ENCODE peak calls at places on chromosomes 6 and 20, in seven cellular contexts. R is pancreas, H is cardiac muscle cell, T is ovary, U is left ventricle myocardium inferior, V is GM06990, O is A549. D is an unnamed sample.

GRCh38 chr6:160142115-160142715 is 20.6 kb downstream of the SLC22A1 start:
- DNase-seq in R (no peak), T (no peak), V (no peak), O (no peak), H (no peak), U (no peak), D (no peak)

GRCh38 chr20:53872081-53872541 is 198.3 kb downstream of the BCAS1 start:
- DNase-seq in R (no peak), V (no peak), U (no peak), H (no peak), T (no peak), O (no peak), D (no peak)

GRCh38 chr6:137850137-137850714 is 16.8 kb upstream of the TNFAIP3 start:
- DNase-seq in O (no peak), T (no peak), U (no peak), H (no peak), V (no peak), R (no peak), D (no peak)

GRCh38 chr6:99613398-99613704 is 6.7 kb downstream of the PRDM13 start:
- DNase-seq in H (peak), U (no peak), T (no peak), O (peak), R (peak), V (peak), D (peak)

GRCh38 chr20:2169456-2170088 is 67.9 kb downstream of the STK35 start:
- DNase-seq in V (no peak), U (no peak), O (no peak), T (no peak), R (no peak), H (no peak), D (no peak)

GRCh38 chr20:991850-992249 is 10.3 kb downstream of the RSPO4 start:
- DNase-seq in U (no peak), V (no peak), T (no peak), H (no peak), R (no peak), O (no peak), D (no peak)

GRCh38 chr6:38640216-38640909 is 634 bp upstream of the BTBD9 start:
- DNase-seq in H (no peak), T (no peak), O (peak), U (no peak), R (no peak), V (no peak), D (no peak)

GRCh38 chr6:169093770-169094553 is 159.7 kb downstream of the THBS2 start:
- DNase-seq in O (no peak), T (no peak), H (no peak), U (no peak), V (no peak), R (no peak), D (no peak)

GRCh38 chr20:35312348-35312747 is 20.1 kb upstream of the FAM83C start:
- DNase-seq in H (no peak), T (no peak), R (no peak), U (no peak), V (no peak), O (peak), D (no peak)

GRCh38 chr6:105593805-105594231 is 190.9 kb upstream of the PREP start:
- DNase-seq in O (no peak), H (no peak), R (no peak), U (no peak), T (no peak), V (no peak), D (no peak)

GRCh38 chr6:75402296-75402695 is 91.3 kb downstream of the FILIP1 start:
- DNase-seq in R (no peak), U (peak), T (no peak), H (peak), V (no peak), O (no peak), D (peak)

GRCh38 chr6:20572940-20573339 is 38.7 kb downstream of the CDKAL1 start:
- DNase-seq in V (no peak), U (no peak), T (no peak), H (no peak), O (no peak), R (no peak), D (no peak)

GRCh38 chr6:133818320-133818719 is 70.6 kb upstream of the TCF21 start:
- DNase-seq in O (no peak), U (no peak), H (no peak), R (no peak), T (no peak), V (no peak), D (no peak)

GRCh38 chr20:4120921-4121321 is 105.6 kb upstream of the RNF24 start:
- DNase-seq in U (no peak), V (no peak), H (no peak), R (no peak), T (no peak), O (no peak), D (no peak)

GRCh38 chr20:43751167-43752050 is 24.6 kb upstream of the GTSF1L start:
- DNase-seq in R (no peak), O (no peak), U (no peak), V (peak), H (no peak), T (no peak), D (peak)

GRCh38 chr6:18260448-18261106 is 3.8 kb downstream of the DEK start:
- DNase-seq in V (peak), R (no peak), U (no peak), O (no peak), T (no peak), H (no peak), D (peak)

GRCh38 chr6:1524040-1524480 is 85.7 kb upstream of the FOXC1 start:
- DNase-seq in H (peak), U (peak), V (peak), O (peak), R (no peak), T (peak), D (peak)

GRCh38 chr6:166957087-166957804 is 896 bp upstream of the RNASET2 start:
- DNase-seq in H (no peak), U (peak), O (no peak), T (peak), V (peak), R (peak), D (peak)
- TF ChIP-seq CTCF in H (no peak), U (no peak), O (no peak), T (no peak), V (peak), R (no peak), D (peak)

GRCh38 chr6:35637911-35638310 is 50.8 kb downstream of the FKBP5 start:
- DNase-seq in T (no peak), O (no peak), R (no peak), V (no peak), H (no peak), U (no peak), D (no peak)
- TF ChIP-seq CTCF in T (no peak), O (no peak), R (no peak), V (no peak), H (no peak), U (no peak), D (no peak)

GRCh38 chr20:45294659-45295058 is 12.0 kb upstream of the RBPJL start:
- DNase-seq in O (no peak), T (no peak), R (no peak), V (no peak), H (no peak), U (no peak), D (no peak)

GRCh38 chr20:45291526-45291925 is 15.1 kb upstream of the RBPJL start:
- DNase-seq in V (no peak), T (no peak), U (no peak), H (no peak), R (no peak), O (no peak), D (peak)

GRCh38 chr20:45293041-45294002 is 13.3 kb upstream of the RBPJL start:
- DNase-seq in O (peak), V (peak), R (peak), H (peak), T (peak), U (peak), D (peak)

GRCh38 chr20:45292343-45292742 is 14.3 kb upstream of the RBPJL start:
- DNase-seq in T (no peak), R (no peak), H (no peak), O (no peak), V (no peak), U (no peak), D (peak)

GRCh38 chr20:45294003-45294368 is 12.7 kb upstream of the RBPJL start:
- DNase-seq in O (no peak), R (no peak), U (no peak), V (no peak), H (no peak), T (no peak), D (no peak)
- TF ChIP-seq CTCF in O (no peak), R (no peak), U (peak), V (no peak), H (no peak), T (no peak), D (no peak)

DNA sequence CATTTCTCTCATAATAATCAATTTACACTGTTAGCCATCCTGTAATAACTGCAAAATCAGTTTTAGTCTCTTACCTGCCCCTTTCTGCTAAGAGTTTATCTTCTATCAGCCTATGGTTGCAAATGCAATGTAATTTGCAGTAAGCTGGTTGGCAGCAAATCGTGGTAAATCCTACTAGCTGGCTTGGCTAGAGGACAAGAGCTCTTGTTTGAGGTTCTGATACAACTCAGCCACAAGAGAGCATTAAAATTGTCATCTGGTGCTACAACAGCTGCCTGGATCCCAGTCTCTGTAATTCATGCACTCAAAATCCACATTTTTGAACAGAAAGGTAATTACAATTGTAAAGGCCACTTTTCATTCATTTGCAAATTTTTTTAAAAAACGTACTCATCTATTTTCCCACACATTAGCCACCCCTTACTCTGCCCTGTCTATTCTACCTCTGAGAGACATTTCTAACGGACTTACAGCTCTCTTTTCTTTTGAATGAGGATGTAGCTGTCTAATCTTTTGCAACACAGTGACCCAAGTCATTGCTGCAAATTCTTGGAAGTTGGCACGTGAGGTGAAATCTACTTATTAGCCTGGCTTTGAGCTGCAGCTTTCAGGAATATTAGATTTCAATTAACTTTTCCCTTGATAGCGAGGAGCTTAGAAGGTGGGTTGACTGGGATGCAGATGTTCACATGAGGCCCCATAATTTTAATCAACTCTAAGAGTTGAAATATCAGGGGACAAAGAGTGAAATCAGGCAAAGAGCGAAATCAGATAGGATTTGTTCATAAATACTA is 53.9 kb upstream of the FAM184A start:
- DNase-seq in V (no peak), T (no peak), R (no peak), O (no peak), U (no peak), H (no peak), D (no peak)
- TF ChIP-seq CTCF in V (no peak), T (no peak), R (no peak), O (no peak), U (no peak), H (no peak), D (no peak)